ENCODE peak calls at places on chromosomes 3 and 15, in ten cellular contexts. X, W, T, Y, N, U, K, L, P and C are unnamed samples.

GRCh38 chr3:52290596-52291507 is 3.2 kb downstream of the GLYCTK start:
- DNase-seq in U (no peak), N (peak), L (no peak), K (peak), P (no peak), Y (no peak), X (no peak), W (no peak), T (no peak), C (no peak)

GRCh38 chr3:41126961-41127360 is 72.3 kb upstream of the CTNNB1 start:
- DNase-seq in T (no peak), P (no peak), Y (no peak), W (no peak), N (no peak), X (no peak), K (no peak), U (no peak), L (no peak), C (no peak)

GRCh38 chr3:146218880-146219866 is 31.7 kb downstream of the PLSCR4 start:
- DNase-seq in K (peak), Y (peak), P (peak), X (peak), U (peak), N (no peak), W (peak), T (peak), L (peak), C (peak)

GRCh38 chr3:192916455-192917257 is 1.0 kb downstream of the MB21D2 start:
- DNase-seq in X (no peak), P (peak), L (peak), T (peak), K (peak), N (peak), W (peak), Y (peak), U (peak), C (no peak)

GRCh38 chr3:111895079-111895478 is 36.0 kb downstream of the PHLDB2 start:
- DNase-seq in W (peak), L (no peak), Y (no peak), T (peak), U (no peak), P (no peak), X (peak), K (no peak), N (no peak), C (no peak)

GRCh38 chr3:24119321-24119751 is 174.2 kb downstream of the NR1D2 start:
- DNase-seq in K (no peak), X (no peak), P (no peak), Y (no peak), W (peak), T (peak), L (no peak), U (no peak), N (no peak), C (no peak)

GRCh38 chr3:146638718-146639117 is 33.6 kb upstream of the PLSCR5 start:
- DNase-seq in L (no peak), X (peak), N (no peak), T (no peak), Y (no peak), K (no peak), U (no peak), W (no peak), P (no peak), C (no peak)

GRCh38 chr3:102074951-102075350 is 225.6 kb downstream of the NFKBIZ start:
- DNase-seq in Y (no peak), W (no peak), X (no peak), N (no peak), L (no peak), P (no peak), T (no peak), U (no peak), K (no peak), C (no peak)

GRCh38 chr3:127457094-127457475 is 133.4 kb downstream of the TPRA1 start:
- DNase-seq in N (peak), T (peak), X (no peak), L (no peak), K (peak), Y (no peak), W (no peak), U (peak), P (peak), C (no peak)

GRCh38 chr15:98547741-98548166 is 100.6 kb upstream of the IGF1R start:
- DNase-seq in P (peak), N (peak), X (no peak), T (peak), K (no peak), L (peak), Y (peak), U (no peak), W (no peak), C (no peak)

GRCh38 chr3:67090472-67090871 is 92.4 kb downstream of the KBTBD8 start:
- DNase-seq in L (no peak), T (peak), P (no peak), Y (no peak), X (no peak), U (no peak), N (no peak), W (no peak), K (no peak), C (no peak)

GRCh38 chr3:155202626-155203025 is 90.9 kb downstream of the STRIT1 start:
- DNase-seq in L (no peak), U (no peak), Y (no peak), W (no peak), K (no peak), T (peak), X (no peak), P (no peak), N (no peak), C (no peak)

GRCh38 chr15:22952826-22953579 is 27.2 kb downstream of the CYFIP1 start:
- DNase-seq in L (no peak), U (peak), N (peak), X (no peak), W (no peak), K (no peak), Y (no peak), T (peak), P (no peak), C (no peak)

GRCh38 chr15:89368566-89369223 is 34.1 kb upstream of the POLG start:
- DNase-seq in N (no peak), W (no peak), X (no peak), K (peak), U (no peak), T (no peak), Y (no peak), P (no peak), L (no peak), C (no peak)

GRCh38 chr15:55250392-55250791 is 39.2 kb downstream of the RAB27A start:
- DNase-seq in P (peak), T (peak), L (no peak), U (no peak), W (peak), N (no peak), Y (no peak), X (no peak), K (no peak), C (no peak)

GRCh38 chr15:78203346-78204225 is 30.8 kb downstream of the ACSBG1 start:
- DNase-seq in K (peak), X (no peak), W (no peak), L (peak), T (no peak), Y (no peak), U (no peak), N (no peak), P (no peak), C (no peak)

GRCh38 chr3:45435961-45436360 is 47.6 kb downstream of the LARS2 start:
- DNase-seq in T (no peak), W (no peak), L (no peak), X (no peak), P (no peak), K (no peak), U (no peak), Y (no peak), N (no peak), C (no peak)

GRCh38 chr15:85587707-85588441 is 206.9 kb downstream of the KLHL25 start:
- DNase-seq in K (no peak), P (no peak), L (no peak), X (no peak), N (no peak), U (no peak), W (peak), Y (no peak), T (peak), C (no peak)

GRCh38 chr15:66670698-66671580 is 31.1 kb upstream of the SMAD6 start:
- DNase-seq in Y (no peak), K (peak), U (no peak), N (no peak), T (no peak), L (no peak), P (peak), X (peak), W (peak), C (no peak)

GRCh38 chr3:55951371-55951770 is 464.3 kb upstream of the WNT5A start:
- DNase-seq in K (no peak), L (no peak), P (no peak), N (no peak), X (no peak), U (no peak), W (no peak), T (no peak), Y (no peak), C (no peak)

GRCh38 chr3:61358364-61358763 is 107.1 kb upstream of the FHIT start:
- DNase-seq in X (no peak), Y (peak), U (peak), T (peak), W (no peak), N (peak), L (peak), P (peak), K (no peak), C (no peak)

GRCh38 chr3:105829229-105829628 is 39.6 kb downstream of the CBLB start:
- DNase-seq in K (no peak), N (no peak), X (no peak), U (no peak), T (peak), W (no peak), L (no peak), P (no peak), Y (no peak), C (no peak)

GRCh38 chr3:105829879-105830622 is 38.8 kb downstream of the CBLB start:
- DNase-seq in P (no peak), U (no peak), L (no peak), W (no peak), N (no peak), T (peak), K (no peak), Y (no peak), X (no peak), C (no peak)

GRCh38 chr3:105828703-105829102 is 40.1 kb downstream of the CBLB start:
- DNase-seq in U (no peak), T (no peak), W (no peak), L (no peak), X (no peak), K (no peak), N (no peak), P (no peak), Y (no peak), C (no peak)

GRCh38 chr3:105827101-105827634 is 41.6 kb downstream of the CBLB start:
- DNase-seq in Y (no peak), U (no peak), P (no peak), K (no peak), T (peak), W (no peak), X (no peak), N (no peak), L (no peak), C (no peak)

DNA sequence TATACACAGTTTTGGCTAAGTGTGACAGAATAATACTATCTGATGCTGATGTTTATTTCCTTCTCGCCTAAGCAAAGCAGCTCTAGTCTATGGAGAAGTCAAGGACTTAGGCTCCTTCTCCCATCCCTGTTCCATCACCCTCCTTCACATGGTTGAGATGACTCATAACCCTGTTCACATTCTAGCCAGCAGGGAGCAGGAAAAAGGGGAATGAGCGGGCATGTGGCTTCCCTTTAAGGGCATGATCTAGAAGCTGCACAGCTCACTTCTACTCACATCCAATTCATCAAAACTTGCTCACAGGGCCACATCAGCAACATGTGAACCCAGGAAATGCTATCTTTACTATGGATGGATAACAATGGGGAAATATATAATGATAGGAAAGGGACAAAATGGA is 40.9 kb downstream of the CBLB start:
- DNase-seq in T (peak), K (no peak), W (peak), U (peak), L (no peak), X (no peak), Y (no peak), P (peak), N (no peak), C (no peak)
- TF ChIP-seq CTCF in T (peak), K (no peak), W (peak), U (peak), L (no peak), X (no peak), Y (peak), P (no peak), N (no peak), C (no peak)

GRCh38 chr3:89227634-89228033 is 120.2 kb downstream of the EPHA3 start:
- DNase-seq in Y (no peak), W (no peak), P (no peak), K (no peak), L (no peak), N (no peak), X (no peak), T (no peak), U (no peak), C (no peak)
- H3K27ac ChIP-seq in Y (no peak), W (no peak), P (no peak), K (no peak), L (no peak), N (no peak), X (no peak), T (no peak), U (no peak), C (no peak)

GRCh38 chr15:72475674-72476073 is 1.5 kb downstream of the ARIH1 start:
- DNase-seq in X (no peak), P (no peak), K (no peak), W (no peak), U (no peak), N (no peak), Y (no peak), T (no peak), L (no peak), C (no peak)

GRCh38 chr15:72472907-72473669 is 1.0 kb upstream of the ARIH1 start:
- DNase-seq in X (peak), T (peak), P (no peak), W (peak), N (no peak), L (no peak), K (no peak), U (no peak), Y (no peak), C (no peak)

GRCh38 chr15:72474466-72474911 is 359 bp downstream of the ARIH1 start:
- DNase-seq in P (no peak), K (no peak), W (no peak), X (no peak), N (peak), L (no peak), Y (no peak), T (no peak), U (no peak), C (no peak)

GRCh38 chr15:72473670-72474465 is at the start of gene ARIH1:
- DNase-seq in U (peak), P (peak), Y (peak), T (peak), W (peak), N (peak), X (peak), K (peak), L (peak), C (peak)

GRCh38 chr15:72474912-72475601 is 927 bp downstream of the ARIH1 start:
- DNase-seq in X (peak), Y (peak), T (peak), P (peak), U (peak), N (peak), K (peak), W (peak), L (peak), C (peak)
- TF ChIP-seq CTCF in X (peak), Y (peak), T (no peak), P (no peak), U (peak), N (no peak), K (no peak), W (no peak), L (no peak), C (peak)

GRCh38 chr15:36407647-36408046 is 171.8 kb upstream of the CDIN1 start:
- DNase-seq in Y (no peak), L (no peak), T (peak), N (no peak), W (no peak), X (no peak), K (no peak), P (no peak), U (no peak), C (no peak)
- H3K27ac ChIP-seq in Y (no peak), L (no peak), T (no peak), N (peak), W (peak), X (no peak), K (no peak), P (no peak), U (no peak), C (no peak)

GRCh38 chr15:40306908-40307307 is 827 bp downstream of the PLCB2 start:
- DNase-seq in T (no peak), P (no peak), U (no peak), W (no peak), X (no peak), N (peak), K (peak), L (no peak), Y (no peak), C (no peak)

GRCh38 chr15:40306371-40306770 is 1.4 kb downstream of the PLCB2 start:
- DNase-seq in U (no peak), Y (no peak), W (no peak), T (no peak), P (no peak), N (peak), X (no peak), K (no peak), L (no peak), C (no peak)

GRCh38 chr15:40308844-40309189 is 1.1 kb upstream of the PLCB2 start:
- DNase-seq in L (peak), N (peak), X (no peak), Y (no peak), W (no peak), K (no peak), T (peak), U (no peak), P (peak), C (no peak)

GRCh38 chr15:40309344-40309862 is 1.7 kb upstream of the PLCB2 start:
- DNase-seq in N (peak), X (no peak), Y (no peak), U (no peak), K (no peak), W (no peak), L (no peak), T (no peak), P (no peak), C (no peak)

DNA sequence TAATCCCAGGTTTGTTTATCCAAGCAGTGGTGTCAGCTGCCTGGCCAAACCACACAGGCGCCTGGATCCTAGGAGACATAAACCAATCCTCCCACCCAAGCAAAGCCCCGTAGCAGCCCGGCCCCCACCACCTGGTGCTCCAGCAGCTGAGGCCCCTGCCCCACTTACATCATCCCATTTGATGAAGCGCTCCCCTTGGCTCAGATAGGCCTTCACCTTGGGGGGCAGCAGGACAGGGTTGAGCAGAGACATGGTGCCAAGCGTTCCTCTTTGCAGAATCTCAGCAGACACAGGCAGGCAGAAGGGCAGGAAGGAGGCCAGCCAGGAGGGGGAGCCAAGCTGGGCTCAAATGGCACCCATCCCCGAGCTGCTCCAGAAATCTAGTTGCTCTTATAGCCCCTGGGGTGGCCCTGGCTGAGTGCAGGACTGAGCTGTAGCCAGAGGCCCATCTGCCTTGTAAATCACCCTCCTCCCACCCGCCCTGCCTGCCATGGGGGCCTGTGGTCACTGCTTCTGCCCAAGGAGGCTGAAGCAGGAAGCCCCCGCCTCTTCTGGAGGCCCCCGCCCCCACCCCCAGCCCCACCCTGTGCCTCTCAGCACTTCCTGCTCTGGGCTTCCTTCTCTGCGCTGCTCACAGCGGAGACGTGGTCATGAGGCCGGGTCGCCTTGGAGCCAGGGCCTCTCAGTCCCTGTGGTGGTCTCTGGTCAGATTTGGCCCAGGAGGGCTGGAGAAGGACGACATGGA is at the start of gene PLCB2:
- DNase-seq in K (no peak), N (peak), U (no peak), Y (no peak), L (peak), T (no peak), P (peak), X (peak), W (no peak), C (peak)
- TF ChIP-seq CTCF in K (no peak), N (peak), U (no peak), Y (no peak), L (no peak), T (peak), P (peak), X (peak), W (no peak), C (peak)

GRCh38 chr3:57048052-57048671 is 12.3 kb upstream of the SPATA12 start:
- DNase-seq in T (peak), L (no peak), W (no peak), X (no peak), N (peak), U (no peak), P (no peak), Y (peak), K (no peak), C (no peak)
- H3K27ac ChIP-seq in T (no peak), L (no peak), W (no peak), X (no peak), N (no peak), U (no peak), P (peak), Y (no peak), K (no peak), C (no peak)